ENCODE peak calls at places on chromosomes 6 and 20, in six cellular contexts. F, E, Y, K, D and N are unnamed samples. For H3K4me1, the result is how much of the 10 kb centered on the place peaks cover.

GRCh38 chr6:92354270-92354831 is 1065.0 kb downstream of the EPHA7 start:
- DNase-seq in F (no peak), E (no peak), Y (no peak), K (no peak), D (peak), N (no peak)

GRCh38 chr6:3194535-3195376 is 32.7 kb downstream of the TUBB2B start:
- DNase-seq in F (no peak), E (no peak), Y (peak), K (no peak), D (peak), N (no peak)

GRCh38 chr6:40406175-40406574 is 181.0 kb downstream of the LRFN2 start:
- DNase-seq in F (no peak), E (no peak), Y (no peak), K (no peak), D (no peak), N (no peak)

GRCh38 chr6:71248306-71248705 is 40.3 kb upstream of the OGFRL1 start:
- DNase-seq in F (no peak), E (no peak), Y (peak), K (no peak), D (peak), N (no peak)

GRCh38 chr6:127868338-127868737 is 32.5 kb downstream of the THEMIS start:
- DNase-seq in F (no peak), E (no peak), Y (no peak), K (no peak), D (no peak), N (no peak)

GRCh38 chr20:33551778-33552177 is 61.9 kb downstream of the CBFA2T2 start:
- DNase-seq in F (no peak), E (no peak), Y (no peak), K (no peak), D (peak), N (no peak)

GRCh38 chr6:145561095-145561820 is 174.1 kb downstream of the EPM2A start:
- DNase-seq in F (no peak), E (no peak), Y (no peak), K (no peak), D (peak), N (no peak)

GRCh38 chr20:32450484-32451061 is 92.4 kb downstream of the ASXL1 start:
- DNase-seq in F (no peak), E (no peak), Y (no peak), K (no peak), D (no peak), N (peak)

GRCh38 chr20:40628877-40629276 is 60.2 kb downstream of the MAFB start:
- DNase-seq in F (no peak), E (no peak), Y (no peak), K (no peak), D (no peak), N (no peak)

GRCh38 chr20:1838479-1839279 is 56.5 kb upstream of the SIRPA start:
- DNase-seq in F (no peak), E (no peak), Y (no peak), K (no peak), D (no peak), N (no peak)

GRCh38 chr6:87916446-87916845 is 131.2 kb upstream of the SPACA1 start:
- DNase-seq in F (no peak), E (no peak), Y (no peak), K (no peak), D (no peak), N (no peak)

GRCh38 chr20:38114353-38114791 is 50.7 kb downstream of the TGM2 start:
- DNase-seq in F (no peak), E (no peak), Y (peak), K (no peak), D (peak), N (no peak)

GRCh38 chr6:118787746-118788419 is 106.1 kb upstream of the ASF1A start:
- DNase-seq in F (no peak), E (no peak), Y (no peak), K (no peak), D (no peak), N (no peak)

GRCh38 chr6:43705996-43706395 is 18.4 kb upstream of the MRPS18A start:
- DNase-seq in F (no peak), E (no peak), Y (no peak), K (no peak), D (peak), N (no peak)

GRCh38 chr6:169972736-169973135 is 221.3 kb downstream of the ERMARD start:
- DNase-seq in F (no peak), E (peak), Y (peak), K (no peak), D (no peak), N (no peak)

GRCh38 chr6:3504938-3505735 is 48.3 kb upstream of the SLC22A23 start:
- DNase-seq in F (no peak), E (no peak), Y (no peak), K (no peak), D (peak), N (no peak)

GRCh38 chr6:2843138-2843740 is 1.6 kb upstream of the SERPINB1 start:
- DNase-seq in F (no peak), E (no peak), Y (no peak), K (no peak), D (peak), N (no peak)

GRCh38 chr6:48109902-48110301 is 1.1 kb downstream of the PTCHD4 start:
- DNase-seq in F (no peak), E (no peak), Y (no peak), K (no peak), D (peak), N (no peak)

GRCh38 chr20:12047838-12048432 is 130.2 kb downstream of the BTBD3 start:
- DNase-seq in F (no peak), E (no peak), Y (no peak), K (no peak), D (peak), N (no peak)

GRCh38 chr6:144410059-144410458 is 124.9 kb downstream of the UTRN start:
- DNase-seq in F (no peak), E (no peak), Y (no peak), K (no peak), D (no peak), N (no peak)

GRCh38 chr6:150547511-150548222 is 52.0 kb upstream of the PLEKHG1 start:
- DNase-seq in F (peak), E (peak), Y (peak), K (no peak), D (no peak), N (no peak)

GRCh38 chr20:52102126-52102525 is 89.5 kb downstream of the ZFP64 start:
- DNase-seq in F (no peak), E (no peak), Y (no peak), K (no peak), D (no peak), N (no peak)

GRCh38 chr6:28864321-28864923 is 59.4 kb downstream of the TRIM27 start:
- DNase-seq in F (no peak), E (no peak), Y (no peak), K (no peak), D (no peak), N (no peak)

GRCh38 chr6:54970337-54970736 is 123.8 kb downstream of the FAM83B start:
- DNase-seq in F (no peak), E (no peak), Y (no peak), K (no peak), D (no peak), N (no peak)

GRCh38 chr6:144921206-144921975 is 636.3 kb downstream of the UTRN start:
- DNase-seq in F (no peak), E (no peak), Y (no peak), K (no peak), D (no peak), N (no peak)

GRCh38 chr6:119742188-119742803 is 392.7 kb upstream of the MAN1A1 start:
- DNase-seq in F (peak), E (peak), Y (peak), K (no peak), D (peak), N (peak)

GRCh38 chr20:32539817-32540675 is 45.1 kb downstream of the NOL4L start:
- DNase-seq in F (no peak), E (no peak), Y (peak), K (no peak), D (no peak), N (no peak)

DNA sequence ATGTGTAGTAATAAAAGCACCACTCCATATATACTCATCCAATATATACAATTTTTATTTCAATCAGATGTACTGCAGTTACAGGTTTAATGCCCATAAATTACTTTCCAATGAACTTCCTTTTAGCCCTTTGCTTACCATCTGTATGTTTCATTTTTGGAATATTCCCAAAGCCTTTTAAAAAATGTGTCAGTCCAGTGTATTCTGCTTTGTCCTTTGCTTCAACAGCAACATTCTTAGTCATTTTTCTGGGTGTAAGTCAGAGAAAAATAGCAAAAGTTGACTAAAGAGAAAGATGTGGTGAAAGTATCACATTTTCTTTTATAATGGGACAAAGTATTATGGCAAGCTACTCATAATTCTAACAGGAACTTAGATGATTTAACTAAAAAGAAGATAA is 15.2 kb downstream of the DSE start:
- DNase-seq in F (no peak), E (no peak), Y (no peak), K (no peak), D (peak), N (no peak)
- H3K4me1 ChIP-seq in F (half or more), E (half or more), Y (under half), K (under half), D (under half), N (under half)

GRCh38 chr6:34237316-34237721 is 646 bp downstream of the HMGA1 start:
- DNase-seq in F (peak), E (no peak), Y (no peak), K (peak), D (no peak), N (peak)
- H3K4me3 ChIP-seq in F (peak), E (peak), Y (peak), K (peak), D (peak), N (peak)

DNA sequence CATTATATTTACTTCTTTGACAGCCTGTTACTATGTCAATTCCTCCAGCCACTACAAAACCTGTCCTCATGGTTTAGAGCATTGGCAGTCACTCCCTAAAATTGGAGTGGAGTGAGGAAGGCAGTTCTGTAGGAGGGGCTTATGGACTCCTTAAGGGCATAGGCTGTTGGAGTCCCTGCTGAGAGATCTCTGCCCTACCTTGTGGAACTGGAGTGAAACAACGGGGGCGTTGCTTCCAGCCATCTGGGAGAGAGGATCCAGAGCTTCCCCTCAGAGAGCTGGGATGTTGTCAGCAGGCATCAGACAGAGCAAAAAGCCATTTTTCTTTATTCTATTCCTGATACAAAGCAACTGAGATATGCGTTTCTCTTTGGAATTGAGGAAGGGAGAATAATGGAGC is 402.3 kb downstream of the PLCB1 start:
- DNase-seq in F (no peak), E (no peak), Y (peak), K (no peak), D (no peak), N (no peak)
- H3K4me1 ChIP-seq in F (under half), E (under half), Y (under half), K (under half), D (under half), N (under half)

GRCh38 chr6:110415297-110415916 is at the start of gene DDO:
- DNase-seq in F (peak), E (peak), Y (no peak), K (peak), D (peak), N (peak)
- H3K4me3 ChIP-seq in F (peak), E (peak), Y (no peak), K (peak), D (peak), N (peak)

DNA sequence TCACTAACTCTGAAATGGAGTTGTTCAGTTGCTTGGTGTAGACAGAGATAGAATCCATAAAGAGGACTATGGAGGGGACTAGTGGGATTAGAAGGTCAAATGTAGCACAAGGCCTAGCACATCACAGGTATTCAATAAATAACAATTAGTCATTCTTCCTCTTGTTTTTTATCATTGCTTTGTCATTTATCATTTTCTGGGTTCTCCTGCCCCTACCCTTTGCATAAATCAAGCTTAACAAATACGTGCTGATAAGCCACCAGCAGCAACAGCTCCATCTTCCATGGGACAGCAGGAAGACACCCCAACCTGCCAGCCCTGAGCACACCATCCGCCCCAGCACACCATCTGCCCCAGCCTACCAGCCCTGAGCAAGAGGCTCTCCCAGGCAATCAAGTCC is 23.1 kb downstream of the TRAM2 start:
- DNase-seq in F (no peak), E (no peak), Y (no peak), K (no peak), D (no peak), N (no peak)
- H3K4me1 ChIP-seq in F (under half), E (half or more), Y (under half), K (under half), D (half or more), N (under half)

GRCh38 chr20:47411161-47411560 is 54.7 kb upstream of the ZMYND8 start:
- DNase-seq in F (peak), E (peak), Y (no peak), K (no peak), D (no peak), N (no peak)
- H3K4me3 ChIP-seq in F (peak), E (no peak), Y (no peak), K (no peak), D (no peak), N (no peak)

DNA sequence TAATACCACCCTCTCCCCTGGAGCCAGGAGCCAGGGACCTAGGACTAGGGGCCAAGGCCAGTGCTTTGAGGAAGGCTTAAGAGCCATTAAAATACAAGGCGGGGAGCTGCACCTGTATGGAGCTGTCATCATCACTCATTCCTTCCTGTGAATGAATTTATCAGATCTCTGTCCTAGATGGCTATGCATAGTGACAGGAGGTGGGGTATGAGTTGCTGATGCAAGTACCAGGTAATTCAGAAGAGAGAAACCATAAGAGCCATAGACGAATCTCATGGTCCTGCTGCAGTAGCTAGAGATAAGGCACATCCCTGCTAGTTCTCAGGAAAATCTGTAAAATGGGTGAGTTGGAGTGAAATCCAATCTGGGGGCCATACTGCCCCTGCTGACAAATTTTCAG is 10.3 kb downstream of the GRM4 start:
- DNase-seq in F (no peak), E (no peak), Y (no peak), K (no peak), D (no peak), N (no peak)
- H3K4me1 ChIP-seq in F (under half), E (under half), Y (under half), K (under half), D (under half), N (under half)

DNA sequence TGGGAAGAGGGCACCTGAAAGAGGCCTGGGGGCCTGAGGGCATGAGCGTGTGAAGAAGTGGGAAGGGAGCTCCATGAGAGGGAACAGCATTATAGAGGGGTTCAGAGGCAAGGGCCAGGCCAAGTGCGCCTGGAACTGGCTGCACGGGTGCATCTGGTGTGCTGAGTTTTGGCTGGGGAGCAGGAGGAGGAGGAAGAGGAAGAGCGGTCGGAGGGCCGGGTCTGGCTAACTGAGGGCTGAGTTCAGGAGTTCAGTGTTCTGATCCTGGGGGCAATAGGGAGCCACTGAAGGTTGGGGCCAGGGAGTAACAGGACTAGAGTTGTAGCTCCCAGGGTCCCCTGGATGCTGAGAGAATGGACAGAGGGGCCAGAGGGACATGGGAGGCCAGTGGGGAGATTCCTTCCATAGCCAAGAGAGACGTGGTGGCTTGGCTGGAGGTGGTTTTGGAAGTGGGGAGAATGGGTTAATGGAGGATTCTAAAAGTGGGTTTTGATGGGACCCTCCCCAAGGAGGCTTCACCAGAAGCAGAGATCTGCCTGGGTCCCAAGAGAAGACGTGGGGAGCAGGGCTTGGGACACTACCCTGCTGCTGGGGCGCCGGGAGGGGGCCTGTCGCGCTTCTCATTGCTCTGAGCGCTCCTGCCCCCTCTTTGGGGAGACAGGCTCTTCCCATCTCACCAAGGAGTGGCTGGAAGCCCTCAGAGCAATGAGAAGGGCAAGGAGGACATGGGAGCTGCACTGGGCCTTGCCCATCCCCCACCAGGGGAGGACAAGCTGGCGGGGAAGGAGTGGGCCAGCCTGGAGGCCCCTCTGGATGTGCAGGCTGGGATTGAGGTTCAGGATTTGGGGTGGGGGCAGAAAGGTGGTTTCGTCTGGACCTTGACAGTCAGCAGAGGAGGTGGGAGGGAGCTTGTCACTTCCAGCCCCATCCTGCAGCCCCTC is 28.7 kb downstream of the ZBP1 start:
- DNase-seq in F (peak), E (no peak), Y (no peak), K (no peak), D (no peak), N (no peak)
- H3K4me3 ChIP-seq in F (no peak), E (no peak), Y (no peak), K (no peak), D (no peak), N (no peak)

GRCh38 chr20:60984666-60985065 is 267.4 kb upstream of the CDH4 start:
- DNase-seq in F (no peak), E (no peak), Y (no peak), K (no peak), D (no peak), N (no peak)
- H3K4me1 ChIP-seq in F (under half), E (under half), Y (under half), K (under half), D (under half), N (under half)

DNA sequence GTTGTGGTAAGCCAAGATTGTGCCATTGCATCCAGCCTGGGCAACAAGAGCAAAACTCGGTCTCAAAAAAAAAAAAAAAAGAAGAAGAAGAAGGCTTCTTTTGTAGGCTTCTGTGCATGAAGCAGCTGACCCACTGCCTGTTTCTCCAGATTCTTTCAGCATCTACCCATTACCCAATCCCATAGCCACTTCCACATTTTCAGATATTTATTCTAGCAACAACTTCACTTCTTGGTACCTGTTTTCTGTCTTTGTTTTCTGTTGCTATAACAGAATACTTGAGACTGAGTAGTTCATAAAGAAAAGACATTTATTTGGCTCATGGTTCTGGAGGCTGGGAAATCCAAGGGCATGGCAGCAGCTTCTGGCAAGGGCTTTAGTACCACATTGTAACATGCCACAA is 95.3 kb upstream of the SGK1 start:
- DNase-seq in F (no peak), E (no peak), Y (no peak), K (no peak), D (no peak), N (no peak)
- H3K4me3 ChIP-seq in F (no peak), E (no peak), Y (no peak), K (no peak), D (no peak), N (no peak)